ENCODE peak calls at places on chromosomes 4 and X, in five cellular contexts. U is right cardiac atrium, K is upper lobe of left lung, F is psoas muscle, G is colonic mucosa. S is an unnamed sample.
A peak's percentile ranks its signal among the peaks of the same experiment; 100 is the strongest.

GRCh38 chr4:176638992-176639391 is 153.7 kb downstream of the VEGFC start:
- DNase-seq in U (no peak), K (no peak), F (no peak), G (no peak), S (no peak)

GRCh38 chr4:137390141-137390540 is 142.2 kb downstream of the PCDH18 start:
- DNase-seq in U (no peak), K (no peak), F (no peak), G (no peak), S (no peak)

GRCh38 chr4:80407246-80407645 is 71.7 kb downstream of the CFAP299 start:
- DNase-seq in U (peak; percentile 63), K (no peak), F (peak; percentile 23), G (no peak), S (no peak)

GRCh38 chr4:143653031-143653430 is 47.4 kb downstream of the FREM3 start:
- DNase-seq in U (no peak), K (no peak), F (no peak), G (no peak), S (no peak)

GRCh38 chrX:24150051-24150790 is 692 bp downstream of the ZFX start:
- DNase-seq in U (peak; percentile 97), K (peak; percentile 93), F (peak; percentile 92), G (peak; percentile 93), S (peak; percentile 81)

GRCh38 chrX:138745215-138745614 is 33.7 kb upstream of the FGF13 start:
- DNase-seq in U (no peak), K (no peak), F (no peak), G (peak; percentile 36), S (peak; percentile 19)

GRCh38 chr4:68373513-68373912 is 23.6 kb upstream of the YTHDC1 start:
- DNase-seq in U (peak; percentile 91), K (peak; percentile 84), F (peak; percentile 78), G (peak; percentile 51), S (peak; percentile 41)

GRCh38 chr4:2591189-2591588 is 54.7 kb downstream of the FAM193A start:
- DNase-seq in U (no peak), K (no peak), F (no peak), G (no peak), S (no peak)

GRCh38 chr4:6963139-6963611 is 53.5 kb downstream of the TBC1D14 start:
- DNase-seq in U (no peak), K (no peak), F (no peak), G (no peak), S (peak; percentile 44)

GRCh38 chr4:43330288-43330687 is 437.8 kb downstream of the GRXCR1 start:
- DNase-seq in U (no peak), K (no peak), F (no peak), G (no peak), S (no peak)

GRCh38 chrX:22376369-22376768 is 103.7 kb downstream of the CBLL2 start:
- DNase-seq in U (no peak), K (no peak), F (no peak), G (no peak), S (no peak)

DNA sequence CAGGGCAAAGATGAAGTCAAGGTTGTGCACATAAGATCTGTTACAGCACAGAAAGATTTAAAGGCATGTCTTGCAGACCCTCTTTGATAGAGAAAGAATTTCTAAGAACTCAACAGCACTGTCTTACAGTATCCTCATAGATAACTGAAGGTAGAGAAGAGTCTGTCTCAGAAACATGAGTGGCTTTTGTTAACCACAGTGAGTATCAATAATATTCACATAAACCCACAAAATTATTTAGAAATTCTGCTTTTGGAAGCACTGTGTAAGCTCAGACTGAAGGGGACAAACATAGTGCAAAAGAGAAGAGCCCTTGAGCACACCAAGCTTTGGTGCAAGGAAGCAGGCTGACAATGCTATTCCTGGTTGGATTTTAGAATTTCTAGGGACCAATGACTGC is 166.0 kb upstream of the SH3RF1 start:
- DNase-seq in U (no peak), K (no peak), F (no peak), G (no peak), S (no peak)
- H3K27ac ChIP-seq in U (no peak overlapping the region), K (no peak overlapping the region), F (no peak overlapping the region), G (no peak overlapping the region), S (no peak overlapping the region)

DNA sequence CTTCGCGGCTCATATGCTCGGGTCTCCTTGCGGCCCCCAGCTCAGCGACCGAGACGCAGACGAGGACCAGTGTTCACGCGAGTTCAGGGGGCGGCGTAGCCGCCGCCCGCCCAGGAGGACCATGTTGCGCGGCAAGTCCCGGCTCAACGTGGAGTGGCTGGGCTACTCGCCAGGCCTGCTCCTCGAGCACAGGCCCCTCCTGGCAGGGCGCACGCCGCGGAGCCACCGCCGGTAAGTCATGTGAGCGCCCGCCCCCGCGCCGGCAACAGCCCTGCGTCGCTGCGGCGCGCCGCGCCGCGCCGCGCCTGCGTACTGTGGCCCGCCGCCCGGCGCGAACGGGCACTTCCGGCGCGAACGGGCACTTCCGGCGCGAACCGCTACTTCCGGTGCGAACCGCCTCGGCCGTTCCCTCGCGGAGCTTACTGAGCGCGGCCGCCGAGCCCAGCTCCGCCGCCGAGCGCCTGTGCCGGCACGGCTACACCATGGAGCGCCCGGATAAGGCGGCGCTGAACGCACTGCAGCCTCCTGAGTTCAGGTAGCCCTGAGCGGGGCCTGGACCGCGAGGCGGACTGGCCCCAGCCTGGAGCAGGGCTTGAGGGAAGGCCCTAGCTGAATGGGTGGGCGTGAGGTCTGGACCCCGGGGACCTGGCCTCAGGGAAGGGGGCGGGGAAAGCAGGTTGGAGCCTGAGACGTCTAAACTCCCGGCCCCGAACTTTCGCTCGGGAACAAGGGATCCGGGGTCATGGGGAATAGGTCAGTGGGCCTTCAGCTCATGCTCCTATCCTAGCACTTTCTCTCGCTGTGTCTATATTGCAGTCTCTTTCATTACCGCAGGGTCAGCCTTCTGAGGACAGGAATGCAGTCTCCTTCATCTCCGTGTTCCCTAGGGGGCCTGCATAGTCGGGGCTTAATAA is at the start of gene VMA21:
- DNase-seq in U (peak; percentile 96), K (peak; percentile 97), F (peak; percentile 92), G (peak; percentile 70), S (peak; percentile 70)
- H3K4me3 ChIP-seq in U (peak within 1 kb of the TSS; percentile 87), K (peak within 1 kb of the TSS; percentile 45), F (peak within 1 kb of the TSS; percentile 84), G (peak within 1 kb of the TSS; percentile 70), S (peak within 1 kb of the TSS; percentile 65)

DNA sequence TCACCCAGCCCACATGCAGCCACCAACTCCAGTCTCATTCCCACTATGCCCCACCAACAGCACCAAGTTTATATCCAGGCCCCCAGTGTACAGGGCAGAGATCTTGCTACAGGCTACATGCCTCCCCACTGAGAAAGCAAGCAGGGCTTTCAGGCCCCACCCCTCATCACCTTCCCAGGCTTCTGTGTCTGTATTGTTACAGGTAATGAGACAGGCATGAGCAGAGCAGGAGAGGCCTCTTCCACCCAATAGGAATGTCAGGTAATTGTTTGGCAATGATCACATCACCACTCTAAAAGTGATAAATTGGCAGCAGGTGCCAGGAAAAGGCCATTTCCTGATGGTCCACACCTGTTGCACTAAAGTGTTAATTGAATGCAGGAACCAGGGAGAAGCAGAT is 102.5 kb downstream of the ZNF518B start:
- DNase-seq in U (no peak), K (no peak), F (no peak), G (no peak), S (no peak)
- H3K27me3 ChIP-seq in U (no peaks in the 10 kb centered on the region), K (no peaks in the 10 kb centered on the region), F (no peaks in the 10 kb centered on the region), G (no peaks in the 10 kb centered on the region), S (no peaks in the 10 kb centered on the region)

GRCh38 chrX:107675823-107676555 is 47.7 kb downstream of the PRPS1 start:
- DNase-seq in U (no peak), K (no peak), F (peak; percentile 30), G (no peak), S (peak; percentile 42)
- H3K27ac ChIP-seq in U (peak overlapping the region; percentile 99), K (peak overlapping the region; percentile 95), F (peak overlapping the region; percentile 83), G (peak overlapping the region; percentile 75), S (peak overlapping the region; percentile 100)

GRCh38 chrX:10158279-10158939 is 1.6 kb downstream of the CLCN4 start:
- DNase-seq in U (peak; percentile 78), K (peak; percentile 90), F (peak; percentile 35), G (no peak), S (no peak)
- H3K4me3 ChIP-seq in U (no peak overlapping the region), K (no peak overlapping the region), F (peak overlapping the region; percentile 63), G (no peak overlapping the region), S (no peak overlapping the region)

GRCh38 chr4:4387531-4388311 is 819 bp downstream of the NSG1 start:
- DNase-seq in U (no peak), K (peak; percentile 66), F (no peak), G (no peak), S (no peak)
- H3K27me3 ChIP-seq in U (no peaks in the 10 kb centered on the region), K (peaks cover 32% of the 10 kb centered on the region), F (no peaks in the 10 kb centered on the region), G (peaks cover 40% of the 10 kb centered on the region), S (peaks cover 18% of the 10 kb centered on the region)

GRCh38 chrX:768596-768995 is 138.0 kb downstream of the SHOX start:
- DNase-seq in U (no peak), K (no peak), F (no peak), G (no peak), S (no peak)
- H3K27ac ChIP-seq in U (no peak overlapping the region), K (no peak overlapping the region), F (no peak overlapping the region), G (no peak overlapping the region), S (no peak overlapping the region)

DNA sequence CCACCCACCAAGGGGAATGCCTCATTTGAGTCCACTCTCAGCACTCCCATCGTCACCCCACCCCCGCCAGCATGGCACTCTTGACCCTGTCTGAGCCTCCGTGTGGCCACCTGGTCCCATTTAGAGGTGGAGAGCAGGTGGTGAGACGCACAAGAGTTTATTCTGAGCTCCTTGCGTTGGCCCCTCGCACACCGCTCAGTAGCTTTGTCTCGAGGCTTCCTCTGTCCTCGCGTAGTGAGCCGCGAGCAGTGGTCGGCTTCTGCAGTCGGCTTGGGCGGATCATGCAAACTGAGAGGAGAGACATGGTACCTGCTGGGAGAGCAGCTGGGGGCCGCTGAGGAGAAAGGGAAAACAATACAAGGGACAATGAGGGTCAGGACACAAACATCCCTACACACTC is 48.4 kb upstream of the ZNF157 start:
- DNase-seq in U (no peak), K (no peak), F (no peak), G (no peak), S (no peak)
- H3K4me3 ChIP-seq in U (no peak overlapping the region), K (no peak overlapping the region), F (no peak overlapping the region), G (no peak overlapping the region), S (no peak overlapping the region)

DNA sequence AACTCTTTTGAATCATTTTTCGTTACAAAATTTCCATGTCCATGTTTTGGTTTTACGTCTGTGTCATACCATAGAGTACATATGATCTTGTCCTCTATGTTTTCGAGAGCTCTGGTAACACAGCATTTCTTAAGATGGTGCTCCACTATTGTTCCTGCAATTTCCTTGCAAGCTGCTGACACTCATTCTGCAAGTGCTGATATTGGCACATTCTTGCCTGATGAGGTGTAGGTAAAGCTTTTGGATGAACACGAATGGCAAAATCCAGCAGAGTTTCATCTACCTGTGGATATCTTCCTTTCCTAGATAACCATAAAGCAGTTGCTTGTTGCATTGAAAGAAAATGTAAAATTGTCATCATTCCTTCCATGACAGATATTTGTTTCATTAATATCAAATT is 41.3 kb downstream of the MAGEB17 start:
- DNase-seq in U (no peak), K (no peak), F (no peak), G (no peak), S (no peak)
- H3K27me3 ChIP-seq in U (no peaks in the 10 kb centered on the region), K (no peaks in the 10 kb centered on the region), F (no peaks in the 10 kb centered on the region), G (no peaks in the 10 kb centered on the region), S (no peaks in the 10 kb centered on the region)

S was measured in small intestine.